ENCODE peak calls at places on chromosomes 12 and 14, in eight cellular contexts. R is OCI-LY7, L is anterior cingulate cortex, Q is T-cell, C is NCI-H1417, D is head of caudate nucleus, I is astrocyte of the spinal cord, T is GM12865. W is an unnamed sample.

GRCh38 chr12:12159988-12160387 is 89.2 kb downstream of the BCL2L14 start:
- DNase-seq in R (no peak), L (no peak), Q (no peak), C (no peak), D (no peak), I (peak), T (no peak), W (peak)

GRCh38 chr14:31283568-31284252 is 76.1 kb upstream of the HECTD1 start:
- DNase-seq in R (no peak), L (no peak), Q (no peak), C (no peak), D (no peak), I (no peak), T (peak), W (peak)

GRCh38 chr14:61126083-61126962 is 145.3 kb downstream of the SLC38A6 start:
- DNase-seq in R (no peak), L (no peak), Q (no peak), C (peak), D (no peak), I (peak), T (no peak), W (peak)

GRCh38 chr14:82872494-82872893 is 1338.8 kb upstream of the SEL1L start:
- DNase-seq in R (peak), L (no peak), Q (no peak), C (no peak), D (peak), I (no peak), T (peak), W (no peak)

GRCh38 chr12:229441-230191 is 15.7 kb upstream of the SLC6A12 start:
- DNase-seq in R (no peak), L (no peak), Q (no peak), C (no peak), D (no peak), I (peak), T (no peak), W (no peak)

GRCh38 chr12:47995976-47996375 is 8.3 kb downstream of the COL2A1 start:
- DNase-seq in R (no peak), L (no peak), Q (no peak), C (no peak), D (no peak), I (peak), T (no peak), W (peak)

GRCh38 chr14:40098468-40098867 is 666.2 kb upstream of the FBXO33 start:
- DNase-seq in R (no peak), L (no peak), Q (no peak), C (no peak), D (no peak), I (no peak), T (no peak), W (no peak)

GRCh38 chr12:57372233-57372632 is 58.6 kb downstream of the R3HDM2 start:
- DNase-seq in R (no peak), L (no peak), Q (no peak), C (no peak), D (no peak), I (no peak), T (no peak), W (peak)

GRCh38 chr14:105864116-105864515 is 337.7 kb downstream of the TMEM121 start:
- DNase-seq in R (no peak), L (no peak), Q (no peak), C (no peak), D (no peak), I (no peak), T (peak), W (no peak)

GRCh38 chr12:49055978-49056754 is 4.4 kb downstream of the KMT2D start:
- DNase-seq in R (peak), L (peak), Q (peak), C (no peak), D (peak), I (peak), T (peak), W (peak)

GRCh38 chr14:36661506-36662257 is at the start of gene PAX9:
- DNase-seq in R (peak), L (no peak), Q (no peak), C (peak), D (no peak), I (peak), T (peak), W (peak)

GRCh38 chr12:63018273-63018672 is 83.3 kb upstream of the PPM1H start:
- DNase-seq in R (no peak), L (no peak), Q (no peak), C (no peak), D (no peak), I (no peak), T (no peak), W (no peak)